ENCODE peak calls at places on chromosomes 6 and 20, in seven cellular contexts. O is left ventricle myocardium inferior, D is tibial nerve, Q is body of pancreas, F is hepatocyte, C is stomach, L is Panc1. B is an unnamed sample.

GRCh38 chr6:39403304-39403703 is 80.8 kb upstream of the KCNK16 start:
- DNase-seq in O (no peak), D (no peak), Q (no peak), F (no peak), C (no peak), L (no peak), B (no peak)

GRCh38 chr6:16727996-16728395 is 33.3 kb downstream of the ATXN1 start:
- DNase-seq in O (no peak), D (no peak), Q (no peak), F (no peak), C (no peak), L (no peak), B (no peak)

GRCh38 chr20:41178904-41179432 is 41.6 kb downstream of the PLCG1 start:
- DNase-seq in O (peak; percentile 54), D (peak; percentile 14), Q (no peak), F (no peak), C (peak; percentile 24), L (no peak), B (no peak)

GRCh38 chr6:155524249-155524651 is 68.6 kb upstream of the NOX3 start:
- DNase-seq in O (no peak), D (no peak), Q (no peak), F (no peak), C (no peak), L (no peak), B (no peak)

GRCh38 chr6:157088841-157089240 is 234.5 kb downstream of the TMEM242 start:
- DNase-seq in O (no peak), D (no peak), Q (no peak), F (no peak), C (no peak), L (no peak), B (no peak)

GRCh38 chr20:32062776-32063170 is 10.7 kb downstream of the HCK start:
- DNase-seq in O (peak; percentile 59), D (no peak), Q (no peak), F (no peak), C (peak; percentile 45), L (no peak), B (peak; percentile 33)

GRCh38 chr6:63465750-63466149 is 106.5 kb upstream of the LOC128125822 start:
- DNase-seq in O (no peak), D (no peak), Q (no peak), F (no peak), C (no peak), L (no peak), B (no peak)

GRCh38 chr6:43951756-43952675 is 175.2 kb downstream of the MRPL14 start:
- DNase-seq in O (no peak), D (no peak), Q (no peak), F (no peak), C (no peak), L (no peak), B (no peak)

GRCh38 chr6:90458353-90459224 is 128.3 kb downstream of the MAP3K7 start:
- DNase-seq in O (no peak), D (no peak), Q (no peak), F (no peak), C (no peak), L (no peak), B (no peak)

GRCh38 chr6:142694054-142694453 is 250.9 kb downstream of the HIVEP2 start:
- DNase-seq in O (no peak), D (no peak), Q (no peak), F (no peak), C (no peak), L (no peak), B (no peak)

GRCh38 chr20:46057856-46058655 is 29.0 kb downstream of the SLC12A5 start:
- DNase-seq in O (peak; percentile 51), D (peak; percentile 25), Q (peak; percentile 27), F (peak; percentile 68), C (peak; percentile 35), L (no peak), B (peak; percentile 24)

GRCh38 chr20:64005394-64005793 is 24.5 kb downstream of the PRPF6 start:
- DNase-seq in O (no peak), D (no peak), Q (no peak), F (no peak), C (no peak), L (no peak), B (no peak)

GRCh38 chr6:161444966-161445799 is 171.3 kb upstream of the AGPAT4 start:
- DNase-seq in O (no peak), D (no peak), Q (no peak), F (no peak), C (no peak), L (no peak), B (no peak)

GRCh38 chr6:13696226-13696625 is 15.4 kb downstream of the RANBP9 start:
- DNase-seq in O (no peak), D (no peak), Q (no peak), F (no peak), C (no peak), L (no peak), B (no peak)

GRCh38 chr6:292506-293184 is 358 bp downstream of the DUSP22 start:
- DNase-seq in O (peak; percentile 75), D (peak; percentile 54), Q (peak; percentile 66), F (peak; percentile 73), C (peak; percentile 79), L (no peak), B (peak; percentile 81)

GRCh38 chr6:33962186-33962585 is 158.4 kb upstream of the MLN start:
- DNase-seq in O (no peak), D (no peak), Q (no peak), F (no peak), C (no peak), L (no peak), B (no peak)

GRCh38 chr6:35980991-35981645 is 43.3 kb downstream of the SLC26A8 start:
- DNase-seq in O (no peak), D (no peak), Q (no peak), F (no peak), C (no peak), L (no peak), B (no peak)

GRCh38 chr20:57310821-57311514 is 18.6 kb upstream of the SPO11 start:
- DNase-seq in O (no peak), D (no peak), Q (no peak), F (no peak), C (no peak), L (no peak), B (no peak)
- H3K27me3 ChIP-seq in O (peaks cover 80% of the 10 kb centered on the region), D (no peaks in the 10 kb centered on the region), Q (no peaks in the 10 kb centered on the region), F (no peaks in the 10 kb centered on the region), C (peaks cover 64% of the 10 kb centered on the region), L (peaks cover 16% of the 10 kb centered on the region), B (no peaks in the 10 kb centered on the region)

DNA sequence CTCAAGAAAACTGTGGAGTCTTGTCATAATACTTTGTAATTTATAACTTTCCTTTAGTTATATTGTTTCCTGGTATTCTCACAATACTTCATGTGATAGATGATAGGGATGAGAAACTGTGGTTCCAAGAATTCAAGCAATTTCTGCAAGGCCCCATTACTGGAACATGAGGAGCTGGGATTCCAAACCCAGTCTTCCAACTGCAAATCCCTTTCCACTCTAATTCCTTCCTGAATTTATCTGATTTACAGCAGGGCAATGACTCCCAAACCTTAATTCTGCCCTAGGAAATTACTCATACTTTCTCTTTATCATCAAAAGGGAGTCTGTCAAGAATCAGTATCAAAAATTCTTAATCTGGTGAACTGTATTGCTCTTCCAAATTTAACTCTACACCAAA is 41.7 kb upstream of the GJA1 start:
- DNase-seq in O (no peak), D (no peak), Q (no peak), F (no peak), C (no peak), L (no peak), B (no peak)
- H3K4me1 ChIP-seq in O (no peaks in the 10 kb centered on the region), D (no peaks in the 10 kb centered on the region), Q (no peaks in the 10 kb centered on the region), F (no peaks in the 10 kb centered on the region), C (no peaks in the 10 kb centered on the region), L (no peaks in the 10 kb centered on the region), B (no peaks in the 10 kb centered on the region)

DNA sequence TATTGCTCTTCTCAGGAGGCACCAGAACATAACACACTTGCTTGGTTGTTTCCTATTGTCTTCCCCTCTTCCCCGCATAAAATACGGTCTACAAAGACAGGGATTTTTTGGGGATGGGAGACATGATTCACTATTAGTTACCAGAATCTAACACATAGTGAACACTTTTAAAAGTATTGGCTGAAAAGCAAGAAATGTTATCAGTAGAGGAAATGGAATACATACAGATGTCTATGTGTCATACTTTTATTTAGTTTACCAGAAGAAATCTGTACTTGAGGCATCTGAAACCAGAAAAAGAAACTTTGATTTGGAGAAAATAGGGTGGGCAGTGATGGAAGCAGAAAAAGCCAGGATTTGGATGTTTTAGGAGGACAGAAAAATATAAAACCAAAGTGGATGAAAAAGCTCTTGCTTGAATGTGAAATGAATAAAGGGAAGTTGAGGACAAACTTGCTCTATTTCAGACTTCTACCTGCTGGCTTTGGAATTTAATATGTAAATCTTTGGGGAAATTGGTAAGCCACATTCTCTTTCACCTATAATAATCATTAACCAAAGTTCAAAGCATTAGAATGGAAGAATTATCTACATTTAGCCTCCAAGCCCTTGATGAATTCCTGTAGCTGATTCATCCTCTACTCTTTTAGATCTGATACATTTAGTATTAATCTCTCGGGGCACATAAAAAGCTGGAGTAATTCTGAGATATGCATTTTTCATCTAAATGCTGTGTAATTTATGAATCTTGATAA is 82.6 kb downstream of the DOK5 start:
- DNase-seq in O (no peak), D (no peak), Q (no peak), F (no peak), C (no peak), L (no peak), B (no peak)
- H3K4me3 ChIP-seq in O (no peak overlapping the region), D (no peak overlapping the region), Q (no peak overlapping the region), F (no peak overlapping the region), C (no peak overlapping the region), L (no peak overlapping the region), B (no peak overlapping the region)

GRCh38 chr20:57261488-57262243 is 4.8 kb downstream of the BMP7 start:
- DNase-seq in O (no peak), D (no peak), Q (no peak), F (no peak), C (no peak), L (no peak), B (no peak)

GRCh38 chr20:57263767-57264150 is 2.7 kb downstream of the BMP7 start:
- DNase-seq in O (no peak), D (no peak), Q (no peak), F (no peak), C (no peak), L (no peak), B (no peak)

GRCh38 chr20:57263127-57263609 is 3.3 kb downstream of the BMP7 start:
- DNase-seq in O (no peak), D (no peak), Q (no peak), F (no peak), C (no peak), L (no peak), B (no peak)

GRCh38 chr20:57260959-57261357 is 5.5 kb downstream of the BMP7 start:
- DNase-seq in O (no peak), D (no peak), Q (no peak), F (no peak), C (no peak), L (no peak), B (no peak)

GRCh38 chr20:57262244-57263126 is 4.0 kb downstream of the BMP7 start:
- DNase-seq in O (no peak), D (no peak), Q (no peak), F (no peak), C (no peak), L (no peak), B (no peak)
- H3K27me3 ChIP-seq in O (peaks cover 87% of the 10 kb centered on the region), D (peaks cover 59% of the 10 kb centered on the region), Q (no peaks in the 10 kb centered on the region), F (peaks cover 11% of the 10 kb centered on the region), C (peaks cover 96% of the 10 kb centered on the region), L (peaks cover 6% of the 10 kb centered on the region), B (peaks cover 46% of the 10 kb centered on the region)